ENCODE peak calls at places on chromosomes 16 and 17, in five cellular contexts. M, W, N, T and B are unnamed samples.

GRCh38 chr16:79997257-79997656 is 396.7 kb upstream of the MAF start:
- DNase-seq in T (peak; percentile 10), W (peak; percentile 50), N (no peak), M (peak; percentile 46), B (peak; percentile 26)

GRCh38 chr17:42971589-42971988 is 7.3 kb upstream of the AARSD1 start:
- DNase-seq in M (no peak), N (no peak), W (no peak), T (no peak), B (no peak)

GRCh38 chr17:67602974-67603373 is 114.8 kb upstream of the NOL11 start:
- DNase-seq in W (peak; percentile 69), N (peak; percentile 65), T (peak; percentile 72), M (peak; percentile 45), B (peak; percentile 32)

GRCh38 chr17:78895322-78895721 is 7.7 kb downstream of the CEP295NL start:
- DNase-seq in T (no peak), M (no peak), W (no peak), N (no peak), B (no peak)

GRCh38 chr17:48011405-48012150 is 26.0 kb downstream of the COPZ2 start:
- DNase-seq in T (peak; percentile 90), N (no peak), W (peak; percentile 64), M (peak; percentile 39), B (peak; percentile 62)

GRCh38 chr16:81612351-81613170 is 166.5 kb upstream of the PLCG2 start:
- DNase-seq in T (no peak), N (peak; percentile 85), W (no peak), M (no peak), B (no peak)

GRCh38 chr16:48082516-48082915 is 73.3 kb downstream of the ABCC12 start:
- DNase-seq in W (no peak), M (no peak), T (no peak), N (no peak), B (no peak)

GRCh38 chr17:58960068-58960467 is 146.6 kb downstream of the TRIM37 start:
- DNase-seq in T (no peak), N (no peak), M (peak; percentile 60), W (no peak), B (no peak)

GRCh38 chr16:22001591-22001990 is 675 bp upstream of the PDZD9 start:
- DNase-seq in W (no peak), M (no peak), T (no peak), N (no peak), B (no peak)

GRCh38 chr17:3621146-3621720 is 12.0 kb upstream of the TRPV1 start:
- DNase-seq in W (no peak), N (no peak), T (no peak), M (no peak), B (no peak)

GRCh38 chr16:54216268-54217187 is 70.1 kb downstream of the IRX3 start:
- DNase-seq in N (no peak), W (no peak), M (no peak), T (no peak), B (no peak)

DNA sequence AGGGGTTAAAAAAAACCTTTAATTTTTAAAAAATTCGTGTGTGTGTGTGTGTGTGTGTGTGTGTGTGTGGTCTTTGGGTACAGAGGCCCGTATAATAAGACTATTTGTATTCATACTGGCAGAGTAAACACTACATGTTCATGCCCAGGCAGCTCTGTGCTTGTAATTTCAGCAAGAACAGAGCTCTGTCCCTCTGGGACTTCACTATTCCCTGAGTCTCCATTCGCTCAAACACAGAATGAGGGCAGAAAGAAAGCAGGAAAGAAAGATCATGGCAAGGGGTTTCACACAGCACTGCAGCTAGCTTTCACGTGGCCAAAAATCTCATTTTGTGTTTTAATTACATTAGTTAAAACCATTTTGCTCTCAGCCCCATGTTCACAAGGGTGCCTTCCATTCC is 198.6 kb upstream of the C17orf78 start:
- DNase-seq in T (no peak), M (no peak), N (no peak), W (no peak), B (no peak)
- TF ChIP-seq CTCF in T (no peak), M (no peak), N (no peak), W (no peak), B (no peak)

DNA sequence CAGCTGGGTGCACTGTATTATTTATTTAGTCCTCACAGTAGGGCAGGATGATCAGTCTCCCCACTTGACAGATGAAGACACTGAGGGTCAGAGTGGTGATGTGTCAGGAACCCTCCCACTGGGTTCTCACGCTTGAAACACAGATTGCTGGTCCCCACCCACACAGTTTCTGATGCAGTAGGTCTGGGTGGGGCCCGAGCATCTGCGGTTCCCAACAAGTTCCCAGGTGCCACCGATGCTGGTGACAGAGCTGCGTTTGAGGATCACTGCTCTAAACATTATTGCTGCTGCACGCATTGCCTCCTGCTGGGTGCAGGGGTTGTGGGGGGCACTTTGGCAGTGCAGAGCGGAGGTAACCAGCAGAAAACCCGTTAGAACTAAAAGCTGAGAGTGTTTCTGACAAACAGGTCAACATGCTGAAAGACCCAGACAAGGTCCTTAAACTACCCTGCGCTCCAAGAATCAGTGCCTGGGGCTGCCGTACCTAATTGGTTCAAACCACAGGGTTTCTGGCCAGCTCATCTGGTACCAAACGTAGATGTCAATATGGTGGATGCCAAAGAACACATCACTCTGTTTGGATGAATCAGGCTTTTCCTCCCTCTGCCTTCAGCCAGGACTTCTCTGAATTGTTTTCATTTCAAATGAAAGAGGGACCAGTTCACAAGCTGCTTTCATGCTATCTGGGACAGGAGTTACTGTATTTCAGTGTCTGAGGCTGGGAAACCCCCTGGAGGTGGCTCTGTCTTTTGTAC is 76.0 kb downstream of the ABCC1 start:
- DNase-seq in N (no peak), M (peak; percentile 84), T (no peak), W (peak; percentile 24), B (no peak)
- TF ChIP-seq CTCF in N (no peak), M (no peak), T (no peak), W (no peak), B (no peak)

DNA sequence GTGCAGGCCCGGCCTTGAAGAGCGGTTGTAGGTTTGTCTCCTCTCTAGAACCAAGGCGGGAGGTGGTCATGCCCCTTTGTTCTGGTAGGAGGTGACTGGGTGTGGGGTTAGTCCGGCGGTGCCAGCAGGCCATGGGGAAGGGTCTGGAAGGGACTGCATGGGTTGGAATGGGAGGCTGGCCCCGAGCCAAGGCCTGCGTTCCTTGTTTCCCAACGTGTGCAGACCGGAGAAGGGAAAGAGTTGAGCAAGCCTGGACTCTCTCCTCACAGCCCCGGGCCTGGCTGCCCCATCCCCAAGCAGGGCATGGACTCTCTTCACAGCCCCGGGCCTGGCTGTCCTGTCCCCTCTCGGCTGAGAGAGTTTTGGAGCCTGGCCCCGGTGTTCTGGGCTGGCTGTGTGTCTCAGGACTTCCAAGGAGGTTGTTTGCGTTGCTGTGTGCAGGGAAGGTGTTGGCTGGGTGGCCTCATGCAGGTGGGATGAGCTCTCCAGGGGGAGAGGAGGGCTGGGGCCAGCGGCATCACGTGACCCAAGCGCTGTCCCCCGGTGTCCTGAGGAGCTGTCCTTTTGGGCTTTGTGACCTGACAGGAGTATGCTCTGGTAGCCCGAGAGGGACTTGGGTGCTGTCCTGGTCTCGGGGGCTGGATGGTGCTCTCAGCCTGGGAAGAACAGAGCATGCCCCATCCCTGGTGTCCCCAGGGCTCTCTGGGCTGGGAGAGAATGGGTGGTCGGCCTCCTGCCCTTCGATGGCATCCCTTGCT is 2.6 kb downstream of the CACNA1H start:
- DNase-seq in T (no peak), N (no peak), W (no peak), M (no peak), B (no peak)
- TF ChIP-seq CTCF in T (no peak), N (no peak), W (no peak), M (no peak), B (no peak)

GRCh38 chr16:88004391-88004790 is 53.2 kb downstream of the BANP start:
- DNase-seq in M (no peak), T (no peak), N (peak; percentile 42), W (no peak), B (no peak)

GRCh38 chr16:88003736-88004135 is 52.5 kb downstream of the BANP start:
- DNase-seq in T (no peak), M (no peak), W (no peak), N (no peak), B (no peak)

GRCh38 chr16:88003316-88003715 is 52.1 kb downstream of the BANP start:
- DNase-seq in T (no peak), W (no peak), N (peak; percentile 7), M (no peak), B (no peak)

GRCh38 chr16:88005968-88006367 is 54.7 kb downstream of the BANP start:
- DNase-seq in N (peak; percentile 58), M (no peak), T (no peak), W (no peak), B (no peak)

DNA sequence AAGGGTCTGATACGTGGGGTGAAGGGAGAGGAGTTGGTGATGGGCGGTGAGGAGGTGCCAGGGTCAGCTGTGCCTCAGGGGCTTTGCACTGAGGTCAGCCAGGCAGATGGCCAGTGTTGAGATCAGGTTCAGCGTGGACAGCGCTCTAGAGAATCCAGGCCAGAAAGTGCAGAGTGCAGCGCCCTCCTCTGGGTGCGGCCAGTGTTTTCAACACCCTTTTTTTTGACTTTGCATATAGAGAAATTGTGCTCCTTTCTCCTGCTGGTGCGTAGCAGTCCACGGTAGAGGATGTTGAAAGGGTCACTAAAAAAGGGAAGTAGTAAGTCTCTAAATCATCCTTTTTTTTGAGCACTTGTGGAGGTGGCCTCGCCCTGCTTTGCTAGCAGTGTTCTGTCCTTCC is 53.9 kb downstream of the BANP start:
- DNase-seq in T (no peak), M (no peak), N (peak; percentile 65), W (peak; percentile 49), B (peak; percentile 77)
- TF ChIP-seq CTCF in T (peak; percentile 18), M (no peak), N (no peak), W (peak; percentile 52), B (peak; percentile 61)

DNA sequence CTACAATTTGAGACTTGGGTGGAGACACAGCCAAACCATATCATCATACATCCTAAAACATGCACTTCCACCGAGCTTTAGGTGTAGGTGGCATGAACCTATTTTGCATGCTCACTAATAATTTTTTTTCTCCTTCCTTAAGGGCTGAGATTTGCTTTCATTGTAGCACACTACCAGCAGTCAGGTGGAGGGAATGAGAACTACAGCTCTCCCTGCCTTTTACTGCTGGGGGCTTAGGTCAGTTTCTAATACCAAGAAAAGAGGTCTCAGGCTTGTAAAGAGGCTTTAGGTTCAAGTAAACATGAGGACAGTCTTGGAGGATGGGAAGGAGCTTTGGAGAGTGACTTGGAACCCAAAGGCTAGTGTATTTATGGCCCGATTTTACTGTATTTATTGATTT is 22.0 kb downstream of the CFAP20 start:
- DNase-seq in T (no peak), N (no peak), W (no peak), M (no peak), B (no peak)
- TF ChIP-seq CTCF in T (no peak), N (no peak), W (no peak), M (no peak), B (no peak)